ENCODE peak calls at places on chromosomes 16 and 17, in seven cellular contexts. U is aorta; Z is stimulated activated CD4-positive, alpha-beta T cell treated with anti-CD3 and anti-CD28 coated beads, TNF-alpha, amount 100 ng/mL, for 48 hours; I is keratinocyte; C is KBM-7; X is T-helper 2 cell; G is NCI-H460. L is an unnamed sample.

GRCh38 chr16:67833035-67833417 is 9.1 kb upstream of the THAP11 start:
- DNase-seq in U (no peak), Z (no peak), I (no peak), C (no peak), X (no peak), G (no peak), L (no peak)

GRCh38 chr16:85462405-85463227 is 150.5 kb upstream of the GSE1 start:
- DNase-seq in U (no peak), Z (no peak), I (no peak), C (peak), X (no peak), G (no peak), L (no peak)

GRCh38 chr16:4927661-4928060 is 9.3 kb downstream of the PPL start:
- DNase-seq in U (no peak), Z (no peak), I (no peak), C (no peak), X (no peak), G (no peak), L (no peak)

GRCh38 chr17:27569257-27569722 is 61.7 kb upstream of the LGALS9 start:
- DNase-seq in U (no peak), Z (peak), I (no peak), C (peak), X (peak), G (peak), L (no peak)

GRCh38 chr17:77087650-77088454 is 52.9 kb upstream of the SEC14L1 start:
- DNase-seq in U (no peak), Z (no peak), I (no peak), C (no peak), X (no peak), G (no peak), L (no peak)

GRCh38 chr17:32798938-32799337 is 78.0 kb downstream of the MYO1D start:
- DNase-seq in U (no peak), Z (no peak), I (no peak), C (no peak), X (no peak), G (no peak), L (no peak)

GRCh38 chr17:44636562-44636961 is 19.7 kb upstream of the MEIOC start:
- DNase-seq in U (no peak), Z (no peak), I (no peak), C (peak), X (peak), G (peak), L (no peak)

GRCh38 chr16:66169817-66170216 is 196.7 kb upstream of the CDH5 start:
- DNase-seq in U (no peak), Z (no peak), I (no peak), C (no peak), X (no peak), G (no peak), L (no peak)

GRCh38 chr17:79174905-79175856 is 100.6 kb downstream of the ENGASE start:
- DNase-seq in U (no peak), Z (no peak), I (no peak), C (no peak), X (no peak), G (peak), L (no peak)

L was measured in chondrocyte.